ENCODE peak calls at places on chromosomes 11 and 22, in nine cellular contexts. S is body of pancreas, C is HepG2, B is suprapubic skin, V is Peyer's patch, K is adrenal gland, I is IMR-90, L is A549, D is ovary. X is an unnamed sample.

GRCh38 chr22:47575291-47575690 is 812.8 kb downstream of the TBC1D22A start:
- DNase-seq in S (no peak), C (no peak), B (peak), V (no peak), K (no peak), I (no peak), L (no peak), D (no peak), X (no peak)

GRCh38 chr11:122422707-122423106 is 232.8 kb upstream of the UBASH3B start:
- DNase-seq in S (no peak), C (no peak), B (no peak), V (no peak), K (no peak), I (peak), L (peak), D (no peak), X (no peak)

GRCh38 chr11:125202977-125203376 is 38.4 kb downstream of the PKNOX2 start:
- DNase-seq in S (no peak), C (no peak), B (no peak), V (no peak), K (no peak), I (no peak), L (no peak), D (no peak), X (no peak)

GRCh38 chr11:127567237-127567932 is 566.8 kb upstream of the KIRREL3 start:
- DNase-seq in S (no peak), C (no peak), B (no peak), V (no peak), K (no peak), I (no peak), L (no peak), D (no peak), X (no peak)

GRCh38 chr11:26993965-26994446 is at the start of gene FIBIN:
- DNase-seq in S (peak), C (no peak), B (peak), V (no peak), K (no peak), I (peak), L (no peak), D (peak), X (no peak)

GRCh38 chr22:50399751-50400331 is 56.7 kb downstream of the PPP6R2 start:
- DNase-seq in S (peak), C (peak), B (no peak), V (peak), K (peak), I (no peak), L (peak), D (no peak), X (no peak)

GRCh38 chr11:130522284-130522961 is 74.0 kb downstream of the ADAMTS15 start:
- DNase-seq in S (peak), C (peak), B (peak), V (peak), K (peak), I (peak), L (peak), D (peak), X (no peak)

GRCh38 chr11:120674537-120674936 is 163.0 kb downstream of the GRIK4 start:
- DNase-seq in S (no peak), C (peak), B (no peak), V (no peak), K (no peak), I (peak), L (no peak), D (no peak), X (no peak)

GRCh38 chr22:47379037-47379436 is 616.6 kb downstream of the TBC1D22A start:
- DNase-seq in S (no peak), C (no peak), B (peak), V (no peak), K (no peak), I (no peak), L (no peak), D (no peak), X (no peak)

GRCh38 chr11:8813658-8814057 is 97.3 kb upstream of the AKIP1 start:
- DNase-seq in S (peak), C (peak), B (peak), V (peak), K (peak), I (peak), L (peak), D (peak), X (no peak)

GRCh38 chr11:112785104-112785503 is 176.1 kb upstream of the NCAM1 start:
- DNase-seq in S (no peak), C (no peak), B (no peak), V (no peak), K (peak), I (no peak), L (no peak), D (peak), X (no peak)

GRCh38 chr22:39773976-39774539 is 119.5 kb downstream of the ENTHD1 start:
- DNase-seq in S (no peak), C (no peak), B (no peak), V (peak), K (no peak), I (peak), L (no peak), D (no peak), X (no peak)

GRCh38 chr11:57380975-57381374 is at the start of gene PRG3:
- DNase-seq in S (no peak), C (no peak), B (no peak), V (no peak), K (no peak), I (no peak), L (no peak), D (no peak), X (no peak)

GRCh38 chr22:30314918-30315317 is 11.8 kb downstream of the TBC1D10A start:
- DNase-seq in S (no peak), C (no peak), B (no peak), V (no peak), K (no peak), I (peak), L (no peak), D (no peak), X (no peak)

GRCh38 chr11:61270354-61271070 is 24.6 kb downstream of the VWCE start:
- DNase-seq in S (no peak), C (no peak), B (no peak), V (no peak), K (no peak), I (peak), L (no peak), D (no peak), X (no peak)

GRCh38 chr22:39915295-39915726 is 14.4 kb downstream of the GRAP2 start:
- DNase-seq in S (no peak), C (no peak), B (no peak), V (no peak), K (no peak), I (no peak), L (no peak), D (no peak), X (no peak)

GRCh38 chr11:62449451-62449851 is 30.6 kb downstream of the SCGB1A1 start:
- DNase-seq in S (peak), C (no peak), B (no peak), V (no peak), K (no peak), I (no peak), L (no peak), D (no peak), X (no peak)

GRCh38 chr11:90823446-90823845 is 600.6 kb upstream of the CHORDC1 start:
- DNase-seq in S (no peak), C (no peak), B (no peak), V (no peak), K (no peak), I (no peak), L (no peak), D (no peak), X (no peak)

GRCh38 chr22:29936186-29936585 is 53.2 kb downstream of the MTMR3 start:
- DNase-seq in S (no peak), C (no peak), B (no peak), V (no peak), K (no peak), I (no peak), L (peak), D (no peak), X (no peak)

GRCh38 chr22:44793106-44793505 is 40.7 kb downstream of the ARHGAP8 start:
- DNase-seq in S (no peak), C (no peak), B (no peak), V (no peak), K (no peak), I (no peak), L (no peak), D (no peak), X (no peak)

GRCh38 chr11:117792992-117793391 is 4.0 kb downstream of the DSCAML1 start:
- DNase-seq in S (peak), C (no peak), B (no peak), V (no peak), K (no peak), I (no peak), L (no peak), D (no peak), X (no peak)

GRCh38 chr11:132033051-132033450 is 662.6 kb downstream of the NTM start:
- DNase-seq in S (no peak), C (no peak), B (no peak), V (no peak), K (no peak), I (peak), L (no peak), D (no peak), X (no peak)

GRCh38 chr11:86067230-86068137 is 1.4 kb downstream of the PICALM start:
- DNase-seq in S (no peak), C (peak), B (no peak), V (no peak), K (no peak), I (no peak), L (no peak), D (no peak), X (no peak)

GRCh38 chr22:49752598-49753091 is 75.0 kb downstream of the BRD1 start:
- DNase-seq in S (no peak), C (no peak), B (no peak), V (no peak), K (no peak), I (no peak), L (no peak), D (no peak), X (no peak)

GRCh38 chr22:30921108-30921507 is 47.5 kb downstream of the MORC2 start:
- DNase-seq in S (no peak), C (no peak), B (no peak), V (peak), K (no peak), I (no peak), L (no peak), D (no peak), X (no peak)

GRCh38 chr22:40668611-40669390 is 10.5 kb upstream of the MCHR1 start:
- DNase-seq in S (no peak), C (peak), B (no peak), V (no peak), K (no peak), I (peak), L (peak), D (no peak), X (no peak)

DNA sequence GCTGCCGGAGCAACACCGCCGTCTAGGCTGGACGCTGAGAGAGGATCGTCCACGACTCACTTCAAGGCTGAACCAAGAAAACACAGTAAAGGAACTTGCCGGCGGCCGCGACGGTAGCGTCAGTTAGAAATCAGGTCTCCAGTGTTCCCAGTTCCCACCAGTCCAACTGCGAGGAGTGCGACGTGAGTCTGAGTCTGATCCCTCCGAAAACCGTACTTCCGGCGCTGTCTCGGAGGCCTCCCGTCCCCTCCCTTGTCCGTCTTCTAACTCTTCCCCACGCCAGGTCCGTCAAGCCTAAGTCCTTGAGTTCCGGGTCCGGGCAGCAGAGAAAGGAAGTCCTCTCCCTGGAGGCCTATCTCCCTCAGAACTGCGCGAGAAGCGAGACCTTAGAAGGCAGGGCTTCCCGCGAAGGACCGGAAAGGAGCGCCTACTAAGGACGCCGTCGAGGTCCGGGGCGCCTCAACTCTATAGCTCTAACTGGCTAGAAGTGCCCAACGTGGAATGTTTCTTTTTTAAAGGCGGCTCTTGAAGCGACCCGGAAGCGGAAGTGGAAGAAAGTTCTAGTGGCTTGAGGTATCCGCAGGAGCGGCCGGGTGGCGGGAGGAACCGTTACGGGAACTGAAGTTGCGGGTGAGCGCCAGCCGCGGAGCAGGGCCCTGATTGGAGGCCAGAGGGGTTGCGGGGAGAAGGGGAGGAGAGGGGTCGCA is at the start of the genes BANF1 and EIF1AD:
- DNase-seq in S (peak), C (peak), B (peak), V (peak), K (peak), I (peak), L (peak), D (peak), X (peak)
- TF ChIP-seq POLR2A in S (no peak), C (peak), B (peak), V (peak), K (peak), I (peak), L (peak), D (peak), X (peak)

GRCh38 chr11:47565340-47566165 is at the start of gene PTPMT1:
- DNase-seq in S (peak), C (peak), B (peak), V (peak), K (peak), I (peak), L (peak), D (peak), X (peak)
- TF ChIP-seq POLR2A in S (peak), C (peak), B (no peak), V (peak), K (peak), I (peak), L (peak), D (peak), X (no peak)

DNA sequence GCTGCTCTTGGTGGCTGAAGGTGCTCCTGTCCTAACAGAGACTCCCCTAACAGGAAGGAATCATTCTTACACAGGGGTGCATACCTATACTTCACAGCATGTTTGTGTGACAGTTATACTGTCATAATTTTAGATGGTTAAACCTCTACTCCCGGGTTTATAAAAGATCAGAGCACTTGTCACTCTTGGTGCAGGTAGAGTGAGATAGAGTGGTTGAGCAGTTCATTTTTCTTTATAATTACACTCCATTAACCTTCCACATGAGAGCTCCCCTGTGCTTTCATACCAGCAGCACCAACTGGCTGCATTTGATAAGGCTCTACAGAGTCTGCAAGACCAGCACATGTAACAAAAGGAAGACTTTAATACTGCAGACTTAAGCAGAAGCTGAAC is 72.9 kb downstream of the LARGE2 start:
- DNase-seq in S (no peak), C (no peak), B (no peak), V (no peak), K (no peak), I (no peak), L (no peak), D (no peak), X (no peak)
- TF ChIP-seq POLR2A in S (no peak), C (no peak), B (no peak), V (no peak), K (no peak), I (no peak), L (no peak), D (no peak), X (no peak)

GRCh38 chr11:827146-827860 is 416 bp upstream of the CRACR2B start:
- DNase-seq in S (peak), C (peak), B (no peak), V (peak), K (no peak), I (no peak), L (no peak), D (no peak), X (no peak)
- TF ChIP-seq POLR2A in S (peak), C (no peak), B (no peak), V (no peak), K (no peak), I (no peak), L (no peak), D (no peak), X (no peak)

X was measured in breast epithelium.